ENCODE peak calls at places on chromosome 3, in four cellular contexts. F is HCT116, I is K562, T is HepG2. M is an unnamed sample.

GRCh38 chr3:87756616-87757015 is 302.2 kb downstream of the CGGBP1 start:
- DNase-seq in F (no peak), I (no peak), T (peak), M (no peak)

GRCh38 chr3:119514637-119515036 is 16.3 kb downstream of the TIMMDC1 start:
- DNase-seq in F (no peak), I (no peak), T (no peak), M (no peak)

GRCh38 chr3:122903171-122903570 is 108.3 kb downstream of the SLC49A4 start:
- DNase-seq in F (no peak), I (no peak), T (no peak), M (no peak)

GRCh38 chr3:43379343-43379742 is 93.0 kb downstream of the SNRK start:
- DNase-seq in F (no peak), I (no peak), T (no peak), M (no peak)

GRCh38 chr3:11583226-11583625 is 60.5 kb downstream of the VGLL4 start:
- DNase-seq in F (no peak), I (no peak), T (no peak), M (no peak)

GRCh38 chr3:73036694-73037368 is 24.6 kb upstream of the EBLN2 start:
- DNase-seq in F (no peak), I (no peak), T (no peak), M (no peak)

GRCh38 chr3:146142757-146143156 is 18.2 kb downstream of the PLOD2 start:
- DNase-seq in F (no peak), I (no peak), T (no peak), M (no peak)

GRCh38 chr3:31620656-31621055 is 87.9 kb downstream of the STT3B start:
- DNase-seq in F (no peak), I (no peak), T (no peak), M (no peak)

GRCh38 chr3:79415351-79415750 is 352.4 kb downstream of the ROBO1 start:
- DNase-seq in F (no peak), I (no peak), T (no peak), M (no peak)

GRCh38 chr3:43505351-43505750 is 116.5 kb downstream of the ANO10 start:
- DNase-seq in F (no peak), I (no peak), T (no peak), M (no peak)

DNA sequence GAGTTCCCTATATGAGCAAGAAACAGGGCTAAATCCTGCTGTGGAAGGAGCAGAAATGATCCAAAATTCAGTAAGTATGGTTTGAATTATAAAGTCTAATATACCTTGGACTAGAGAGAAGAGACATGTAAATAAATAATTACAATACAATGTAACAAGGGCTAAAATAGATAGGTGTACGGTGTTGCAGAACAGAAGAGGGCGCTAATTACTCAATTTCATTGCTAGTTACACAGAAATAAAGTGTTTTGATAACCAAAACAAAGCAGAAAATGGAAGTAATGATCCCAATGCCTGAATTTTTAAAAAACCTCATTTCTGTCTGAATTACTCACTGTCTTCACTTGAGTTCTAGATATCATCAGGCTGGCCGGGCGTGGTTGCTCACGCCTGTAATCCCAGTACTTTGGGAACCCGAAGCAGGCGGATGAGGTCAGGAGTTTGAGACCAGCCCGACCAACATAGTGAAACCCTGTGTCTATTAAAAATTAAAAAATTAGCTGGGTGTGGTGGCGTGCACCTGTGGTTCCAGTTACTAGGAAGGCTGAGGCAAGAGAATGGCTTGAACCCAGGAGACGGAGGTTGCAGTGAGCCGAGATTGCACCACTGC is 8.3 kb upstream of the PLCH1 start:
- DNase-seq in F (no peak), I (peak), T (peak), M (no peak)
- TF ChIP-seq TCF7L2 in F (no peak), I (no peak), T (no peak), M (no peak)

DNA sequence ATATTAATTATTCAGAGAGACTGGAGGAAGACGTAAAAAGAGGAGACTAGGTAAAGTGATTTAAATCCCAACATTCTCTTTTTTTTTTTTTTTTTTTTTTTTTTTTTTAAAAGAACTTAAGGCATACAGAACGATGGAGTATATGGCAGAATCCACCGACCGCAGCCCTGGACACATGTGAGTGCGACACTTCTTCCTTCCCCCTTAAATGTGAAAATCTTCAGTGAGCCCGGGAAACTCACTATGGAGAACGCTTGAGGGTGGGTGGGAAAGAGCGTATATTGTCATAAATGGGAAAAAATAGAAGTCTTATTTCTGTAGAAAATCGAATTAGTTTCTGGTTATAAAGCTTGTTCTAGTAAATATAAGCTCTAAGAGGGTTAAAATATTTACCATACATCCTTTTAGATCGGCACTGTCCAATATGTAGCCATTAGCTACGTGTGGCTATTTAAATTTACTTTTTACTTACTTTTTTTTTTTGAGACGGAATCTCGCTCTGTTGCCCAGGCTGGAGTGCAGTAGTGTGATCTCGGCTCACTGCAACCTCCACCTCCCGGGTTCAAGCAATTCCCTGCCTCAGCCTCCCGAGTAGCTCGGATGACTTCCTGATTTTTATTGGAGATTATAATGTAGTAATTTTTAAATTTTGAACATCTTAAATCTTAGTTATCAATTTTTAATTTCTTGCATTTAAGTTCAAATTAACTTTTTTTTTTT is 930 bp downstream of the NMD3 start:
- DNase-seq in F (no peak), I (peak), T (no peak), M (no peak)
- TF ChIP-seq TCF7L2 in F (no peak), I (no peak), T (no peak), M (no peak)

DNA sequence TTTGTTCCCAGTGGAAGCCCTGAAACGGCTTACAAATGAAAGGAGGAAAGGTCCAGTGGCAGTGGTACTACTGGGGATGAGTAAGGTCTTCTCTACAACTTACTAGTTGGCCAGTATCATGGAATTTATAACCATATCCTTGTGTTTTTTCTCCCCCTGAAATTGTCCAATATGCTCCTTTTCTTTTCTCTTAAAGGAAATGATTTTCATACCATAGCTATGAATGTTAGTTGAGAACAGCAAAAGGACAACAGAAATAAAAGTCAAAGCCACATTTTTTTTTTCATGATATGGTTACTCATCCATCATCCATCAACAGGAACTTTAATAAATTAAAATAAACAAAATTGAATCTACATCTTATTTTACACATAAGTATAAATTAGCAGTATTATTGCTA is 450.4 kb downstream of the MFSD1 start:
- DNase-seq in F (no peak), I (no peak), T (no peak), M (no peak)
- TF ChIP-seq TCF7L2 in F (no peak), I (no peak), T (no peak), M (no peak)

GRCh38 chr3:36373661-36374060 is 6.6 kb upstream of the STAC start:
- DNase-seq in F (no peak), I (no peak), T (no peak), M (no peak)
- TF ChIP-seq TCF7L2 in F (no peak), I (no peak), T (no peak), M (no peak)

GRCh38 chr3:141399200-141399599 is 30.9 kb downstream of the ZBTB38 start:
- DNase-seq in F (no peak), I (no peak), T (no peak), M (no peak)

GRCh38 chr3:141395005-141395589 is 26.8 kb downstream of the ZBTB38 start:
- DNase-seq in F (no peak), I (no peak), T (no peak), M (no peak)

GRCh38 chr3:141399979-141400971 is 32.0 kb downstream of the ZBTB38 start:
- DNase-seq in F (no peak), I (no peak), T (peak), M (no peak)

GRCh38 chr3:141401095-141401494 is 32.8 kb downstream of the ZBTB38 start:
- DNase-seq in F (no peak), I (no peak), T (no peak), M (no peak)

GRCh38 chr3:141397996-141398395 is 29.7 kb downstream of the ZBTB38 start:
- DNase-seq in F (no peak), I (no peak), T (no peak), M (no peak)
- TF ChIP-seq TCF7L2 in F (no peak), I (no peak), T (no peak), M (no peak)

GRCh38 chr3:132641837-132642538 is 17.6 kb downstream of the ACAD11 start:
- DNase-seq in F (peak), I (peak), T (peak), M (no peak)
- TF ChIP-seq TCF7L2 in F (no peak), I (no peak), T (no peak), M (no peak)

DNA sequence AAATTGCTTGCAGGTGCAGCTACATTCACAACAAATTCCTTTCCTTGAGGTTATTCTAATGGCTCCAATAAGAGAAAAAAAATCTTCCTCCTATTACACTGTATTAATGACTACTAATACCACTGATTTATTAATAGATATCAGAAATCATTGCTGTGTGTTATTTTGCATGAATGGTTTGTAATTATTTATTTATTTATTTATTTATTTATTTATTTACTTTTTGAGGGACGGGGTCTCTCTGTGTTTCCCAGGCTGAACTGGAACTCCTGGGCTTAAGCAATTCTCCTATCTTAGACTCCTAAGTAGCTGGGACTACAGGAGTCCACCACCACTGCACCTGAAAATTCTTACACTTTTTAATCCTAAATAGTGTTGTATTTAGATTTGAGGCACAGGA is 390.4 kb downstream of the SI start:
- DNase-seq in F (no peak), I (no peak), T (no peak), M (no peak)
- TF ChIP-seq TCF7L2 in F (no peak), I (no peak), T (no peak), M (no peak)

M was measured in Panc1.